ENCODE peak calls at places on chromosomes 7 and 10, in four cellular contexts. E is tibial artery; U is CD8-positive, alpha-beta T cell; I is AG10803. S is an unnamed sample.

GRCh38 chr10:14010083-14010551 is 320.6 kb downstream of the FRMD4A start:
- DNase-seq in I (peak; percentile 77), U (no peak), E (no peak), S (no peak)

GRCh38 chr10:24858244-24858907 is 94.0 kb downstream of the PRTFDC1 start:
- DNase-seq in E (no peak), U (no peak), I (peak; percentile 74), S (no peak)

GRCh38 chr7:155486783-155487508 is 29.0 kb downstream of the EN2 start:
- DNase-seq in I (no peak), E (no peak), U (no peak), S (no peak)

GRCh38 chr7:133763241-133763640 is 363.9 kb upstream of the LRGUK start:
- DNase-seq in I (peak; percentile 80), U (no peak), E (no peak), S (no peak)

GRCh38 chr10:1358147-1358546 is 302.0 kb downstream of the WDR37 start:
- DNase-seq in I (no peak), E (no peak), U (no peak), S (no peak)

GRCh38 chr10:101817542-101818118 is 614 bp downstream of the OGA start:
- DNase-seq in E (peak; percentile 97), U (peak; percentile 43), I (peak; percentile 94), S (no peak)

GRCh38 chr7:46071076-46071475 is 150.0 kb upstream of the IGFBP3 start:
- DNase-seq in I (no peak), U (no peak), E (no peak), S (no peak)

GRCh38 chr10:11682896-11683295 is 59.3 kb upstream of the ECHDC3 start:
- DNase-seq in E (no peak), U (no peak), I (no peak), S (no peak)

GRCh38 chr7:142009142-142009541 is 13.5 kb downstream of the MGAM start:
- DNase-seq in U (no peak), I (no peak), E (no peak), S (no peak)

GRCh38 chr10:33046792-33047191 is 88.8 kb upstream of the ITGB1 start:
- DNase-seq in E (no peak), I (no peak), U (no peak), S (no peak)
- H3K4me3 ChIP-seq in E (no peak overlapping the region), I (no peak overlapping the region), U (no peak overlapping the region), S (no peak overlapping the region)

DNA sequence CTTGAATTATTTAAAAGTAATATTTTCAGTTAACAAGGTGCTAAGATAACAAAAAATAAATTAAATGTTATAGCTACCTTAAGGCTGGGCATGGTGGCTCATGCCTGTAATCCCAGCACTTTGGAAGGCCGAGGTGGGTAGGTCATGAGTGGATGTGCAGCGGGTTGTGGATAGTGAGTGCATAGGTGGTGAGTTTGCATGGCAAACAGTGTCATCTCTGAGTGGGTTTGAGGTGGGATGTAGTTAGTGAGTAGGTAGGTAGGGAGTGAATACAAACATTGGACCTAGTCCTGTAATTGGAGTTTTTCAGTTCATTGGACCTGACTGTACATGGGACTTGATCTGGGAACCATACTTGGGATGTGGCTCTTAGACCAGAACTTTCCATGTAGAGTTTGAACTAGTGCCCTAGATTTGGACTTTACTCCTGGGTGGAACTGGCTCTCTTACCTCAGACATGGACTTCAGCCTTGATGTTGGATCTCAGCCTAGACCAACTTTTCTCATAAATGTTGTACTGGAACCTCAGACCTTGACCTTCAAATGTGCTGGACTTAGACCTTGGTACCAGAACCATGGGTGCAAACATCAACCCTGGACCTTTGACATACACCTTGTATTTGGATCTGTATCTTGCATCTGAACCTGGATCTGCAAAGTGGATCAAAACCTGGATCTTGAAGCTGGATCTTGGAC is 47.0 kb downstream of the SEC61G start:
- DNase-seq in E (no peak), I (no peak), U (no peak), S (no peak)
- H3K4me3 ChIP-seq in E (no peak overlapping the region), I (no peak overlapping the region), U (no peak overlapping the region), S (no peak overlapping the region)

GRCh38 chr10:17386616-17387075 is 67.7 kb downstream of the ST8SIA6 start:
- DNase-seq in I (no peak), U (no peak), E (no peak), S (no peak)

GRCh38 chr10:17385066-17385465 is 69.3 kb downstream of the ST8SIA6 start:
- DNase-seq in U (no peak), I (no peak), E (no peak), S (no peak)

GRCh38 chr10:17383801-17384445 is 70.5 kb downstream of the ST8SIA6 start:
- DNase-seq in E (no peak), U (no peak), I (no peak), S (no peak)

GRCh38 chr10:17386021-17386420 is 68.4 kb downstream of the ST8SIA6 start:
- DNase-seq in I (no peak), E (no peak), U (no peak), S (no peak)

DNA sequence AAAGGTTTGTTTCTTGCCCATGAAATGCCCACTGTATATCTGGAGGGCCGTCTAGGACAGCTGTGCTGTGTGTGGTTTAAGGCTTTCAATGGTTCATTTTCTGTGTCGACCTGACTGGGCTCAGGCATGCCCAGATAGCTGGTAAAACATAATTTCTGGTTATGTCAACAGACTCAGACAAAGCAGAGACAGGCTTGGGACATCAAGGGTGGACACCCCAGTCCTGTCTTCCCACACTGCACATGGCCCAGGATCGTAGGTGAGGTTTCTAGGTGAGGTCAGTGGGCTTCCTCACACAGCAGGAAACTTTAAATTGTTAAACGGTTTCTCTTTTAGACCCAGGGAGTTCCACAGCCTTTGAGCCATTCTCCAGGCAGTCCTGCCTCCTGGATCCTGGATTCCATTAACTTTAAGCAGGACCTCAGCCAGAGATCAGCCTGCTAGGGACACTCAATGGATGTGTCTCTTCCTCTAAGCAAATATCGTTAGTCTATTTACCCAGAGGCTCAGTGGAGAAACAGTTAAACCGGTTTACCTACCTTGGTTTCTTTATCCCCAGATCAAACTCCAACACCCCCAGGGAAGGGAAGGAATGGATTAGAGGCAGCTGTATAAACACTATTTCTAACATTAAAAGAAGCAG is 66.4 kb downstream of the ST8SIA6 start:
- DNase-seq in E (no peak), I (no peak), U (no peak), S (no peak)
- H3K4me3 ChIP-seq in E (no peak overlapping the region), I (no peak overlapping the region), U (no peak overlapping the region), S (no peak overlapping the region)

DNA sequence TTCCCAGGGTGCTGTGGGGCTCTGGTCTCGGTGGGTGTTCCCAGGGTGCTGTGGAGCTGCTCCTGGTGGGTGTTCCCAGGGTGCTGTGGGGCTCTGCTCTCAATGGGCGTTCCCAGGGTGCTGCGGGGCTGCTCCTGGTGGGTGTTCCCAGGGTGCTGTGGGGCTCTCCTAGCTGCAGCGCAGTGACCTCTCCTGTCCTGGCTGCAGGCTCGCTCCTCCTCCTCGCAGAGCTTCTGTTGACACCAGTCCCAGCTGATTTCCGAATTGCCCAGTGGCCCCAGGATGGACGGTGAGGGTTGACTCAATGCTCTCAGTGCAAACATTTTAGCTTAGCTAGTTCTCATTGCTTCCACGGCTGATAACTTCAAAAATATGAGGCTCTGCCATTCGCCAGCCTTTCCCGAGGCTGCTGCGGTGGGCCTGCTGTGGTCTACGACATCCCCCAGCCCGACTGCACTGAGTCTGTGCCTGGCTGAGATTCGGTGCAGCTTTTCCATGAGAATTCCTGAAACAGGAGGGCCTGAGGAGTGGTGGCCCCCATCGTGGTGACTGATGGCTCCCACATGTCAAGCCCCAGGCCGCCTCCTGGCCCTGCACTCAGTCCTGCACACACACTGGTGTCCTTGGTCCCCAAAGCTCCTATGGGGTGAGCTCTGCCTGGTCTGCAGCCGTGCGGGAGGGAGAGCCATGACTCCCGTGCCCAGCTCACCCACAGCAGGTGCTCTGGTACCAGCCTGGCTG is 58.3 kb upstream of the NKX6-2 start:
- DNase-seq in E (peak; percentile 55), I (no peak), U (no peak), S (no peak)
- H3K4me3 ChIP-seq in E (no peak overlapping the region), I (no peak overlapping the region), U (no peak overlapping the region), S (no peak overlapping the region)

DNA sequence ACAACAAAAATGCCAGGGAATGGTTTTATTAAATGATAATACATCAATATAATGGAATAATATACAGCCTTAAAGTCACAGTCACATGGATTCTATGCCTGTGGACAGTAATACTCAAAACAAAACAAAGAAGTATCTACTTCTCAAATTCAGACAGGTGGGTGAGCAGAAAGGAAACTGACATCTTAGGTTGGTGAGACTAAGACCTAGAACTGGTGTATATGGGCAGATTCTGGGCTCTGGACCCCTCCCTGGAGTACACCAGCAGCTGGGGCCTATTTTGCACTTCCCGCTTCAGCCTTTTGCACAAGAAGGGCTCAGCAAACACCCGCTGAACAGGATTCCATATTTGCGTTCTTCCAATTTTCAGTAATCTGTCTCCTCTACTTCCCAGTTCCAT is 5.4 kb upstream of the FIS1 start:
- DNase-seq in U (no peak), E (no peak), I (no peak), S (no peak)
- H3K4me3 ChIP-seq in U (no peak overlapping the region), E (no peak overlapping the region), I (no peak overlapping the region), S (no peak overlapping the region)

GRCh38 chr10:123170961-123171360 is 16.8 kb downstream of the BUB3 start:
- DNase-seq in U (no peak), E (no peak), I (no peak), S (no peak)

GRCh38 chr10:123166618-123167017 is 12.4 kb downstream of the BUB3 start:
- DNase-seq in U (no peak), E (no peak), I (no peak), S (no peak)

GRCh38 chr10:123160311-123160980 is 6.2 kb downstream of the BUB3 start:
- DNase-seq in E (no peak), I (no peak), U (peak; percentile 11), S (peak; percentile 88)

GRCh38 chr10:123165445-123166072 is 11.4 kb downstream of the BUB3 start:
- DNase-seq in I (no peak), E (no peak), U (no peak), S (no peak)
- H3K4me3 ChIP-seq in I (no peak overlapping the region), E (no peak overlapping the region), U (no peak overlapping the region), S (no peak overlapping the region)

GRCh38 chr7:86643478-86644281 is at the start of gene GRM3:
- DNase-seq in E (no peak), I (no peak), U (no peak), S (no peak)
- H3K4me3 ChIP-seq in E (peak within 1 kb of the TSS; percentile 29), I (no peak within 1 kb of the TSS), U (no peak within 1 kb of the TSS), S (no peak within 1 kb of the TSS)

GRCh38 chr7:85185355-85186082 is 1.3 kb downstream of the SEMA3D start:
- DNase-seq in E (peak; percentile 90), I (peak; percentile 65), U (no peak), S (no peak)

GRCh38 chr7:85184599-85185354 is 2.1 kb downstream of the SEMA3D start:
- DNase-seq in I (peak; percentile 40), E (peak; percentile 70), U (no peak), S (no peak)

GRCh38 chr7:85183296-85183695 is 3.6 kb downstream of the SEMA3D start:
- DNase-seq in U (no peak), I (no peak), E (no peak), S (no peak)

GRCh38 chr7:85186521-85187241 is at the start of gene SEMA3D:
- DNase-seq in U (no peak), E (peak; percentile 87), I (peak; percentile 84), S (peak; percentile 32)

GRCh38 chr7:85186083-85186520 is 754 bp downstream of the SEMA3D start:
- DNase-seq in E (peak; percentile 73), U (no peak), I (peak; percentile 51), S (no peak)
- H3K4me3 ChIP-seq in E (peak overlapping the region; percentile 69), U (no peak overlapping the region), I (peak overlapping the region; percentile 83), S (no peak overlapping the region)

DNA sequence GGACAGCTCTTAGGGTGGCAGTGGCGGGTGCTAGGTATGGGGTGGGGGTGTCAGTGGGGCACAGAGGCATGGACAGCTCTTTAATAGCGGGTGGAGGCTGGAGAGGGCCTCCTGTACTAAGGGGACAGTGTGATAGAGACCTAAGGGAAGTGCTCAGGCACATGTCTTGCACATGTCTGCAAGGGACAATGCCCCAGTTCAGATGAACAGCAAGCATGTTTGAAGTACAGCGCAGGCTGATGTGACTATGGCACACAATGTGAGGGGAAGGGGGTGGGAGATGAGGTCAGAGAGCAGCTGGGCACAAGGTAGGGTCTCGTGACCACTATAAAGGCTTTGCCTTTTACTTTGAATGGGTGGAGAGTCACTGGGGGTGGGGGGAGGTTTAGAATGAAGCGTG is 3.5 kb downstream of the GIMAP8 start:
- DNase-seq in I (no peak), U (no peak), E (no peak), S (no peak)
- H3K4me3 ChIP-seq in I (no peak overlapping the region), U (peak overlapping the region; percentile 59), E (no peak overlapping the region), S (no peak overlapping the region)

S was measured in Jurkat, Clone E6-1.